ENCODE peak calls at places on chromosomes 4 and X, in five cellular contexts. G is nephron progenitor cell, M is KBM-7, K is astrocyte, P is T follicular helper cell. T is an unnamed sample.

GRCh38 chr4:165403667-165404066 is 24.9 kb downstream of the CPE start:
- DNase-seq in G (no peak), M (no peak), K (no peak), P (no peak), T (peak)

GRCh38 chr4:121484633-121485032 is 103.8 kb upstream of the QRFPR start:
- DNase-seq in G (peak), M (peak), K (peak), P (no peak), T (peak)

GRCh38 chr4:173919196-173919595 is 364.3 kb downstream of the FBXO8 start:
- DNase-seq in G (no peak), M (no peak), K (peak), P (no peak), T (no peak)

GRCh38 chr4:100869266-100869665 is 351.4 kb upstream of the EMCN start:
- DNase-seq in G (no peak), M (no peak), K (peak), P (no peak), T (no peak)

GRCh38 chr4:22190855-22191254 is 242.3 kb upstream of the KCNIP4 start:
- DNase-seq in G (no peak), M (no peak), K (peak), P (no peak), T (no peak)

GRCh38 chr4:122827899-122828601 is 1.4 kb downstream of the FGF2 start:
- DNase-seq in G (no peak), M (peak), K (peak), P (peak), T (peak)

GRCh38 chrX:111283446-111283845 is 13.2 kb upstream of the CAPN6 start:
- DNase-seq in G (no peak), M (no peak), K (no peak), P (no peak), T (no peak)

GRCh38 chr4:109574443-109574850 is 14.4 kb downstream of the MCUB start:
- DNase-seq in G (no peak), M (peak), K (no peak), P (no peak), T (no peak)

GRCh38 chr4:153571006-153571545 is 104.9 kb downstream of the TMEM131L start:
- DNase-seq in G (no peak), M (no peak), K (no peak), P (no peak), T (no peak)

GRCh38 chr4:159434496-159435241 is 331.8 kb downstream of the RAPGEF2 start:
- DNase-seq in G (no peak), M (no peak), K (peak), P (no peak), T (no peak)

GRCh38 chr4:102608190-102608589 is 107.0 kb downstream of the NFKB1 start:
- DNase-seq in G (no peak), M (no peak), K (peak), P (no peak), T (no peak)

GRCh38 chr4:155889036-155889793 is 14.3 kb upstream of the TDO2 start:
- DNase-seq in G (no peak), M (peak), K (peak), P (no peak), T (no peak)

GRCh38 chrX:2549874-2550273 is 49.1 kb upstream of the DHRSX start:
- DNase-seq in G (no peak), M (no peak), K (no peak), P (no peak), T (peak)

GRCh38 chrX:131392666-131393065 is 103.6 kb upstream of the IGSF1 start:
- DNase-seq in G (no peak), M (no peak), K (no peak), P (no peak), T (no peak)

GRCh38 chr4:169286562-169287301 is 16.0 kb upstream of the SH3RF1 start:
- DNase-seq in G (no peak), M (no peak), K (no peak), P (no peak), T (peak)

GRCh38 chrX:71175531-71175930 is 30.9 kb downstream of the NLGN3 start:
- DNase-seq in G (no peak), M (no peak), K (no peak), P (no peak), T (no peak)

GRCh38 chrX:11998944-11999343 is 139.3 kb upstream of the FRMPD4 start:
- DNase-seq in G (no peak), M (no peak), K (no peak), P (no peak), T (no peak)

GRCh38 chrX:68273887-68274286 is 159.4 kb downstream of the OPHN1 start:
- DNase-seq in G (no peak), M (no peak), K (no peak), P (no peak), T (no peak)

GRCh38 chr4:185711764-185712163 is 100.2 kb downstream of the SORBS2 start:
- DNase-seq in G (no peak), M (no peak), K (peak), P (no peak), T (no peak)

GRCh38 chr4:73911746-73912145 is 42.6 kb downstream of the CXCL1 start:
- DNase-seq in G (no peak), M (no peak), K (no peak), P (no peak), T (no peak)

GRCh38 chrX:136162827-136163427 is 15.6 kb downstream of the FHL1 start:
- DNase-seq in G (peak), M (peak), K (no peak), P (peak), T (peak)

GRCh38 chrX:50697691-50698090 is 116.3 kb downstream of the SHROOM4 start:
- DNase-seq in G (no peak), M (no peak), K (peak), P (no peak), T (no peak)

GRCh38 chrX:110442631-110443030 is 84.0 kb downstream of the RTL9 start:
- DNase-seq in G (peak), M (peak), K (peak), P (no peak), T (peak)

GRCh38 chr4:184457530-184458249 is 16.7 kb downstream of the IRF2 start:
- DNase-seq in G (no peak), M (no peak), K (no peak), P (no peak), T (no peak)

GRCh38 chr4:107213880-107214279 is 177.8 kb upstream of the DKK2 start:
- DNase-seq in G (no peak), M (no peak), K (peak), P (no peak), T (no peak)

GRCh38 chr4:13903851-13904340 is 276.4 kb upstream of the BOD1L1 start:
- DNase-seq in G (no peak), M (no peak), K (no peak), P (no peak), T (no peak)

GRCh38 chr4:19021617-19022016 is 1000.1 kb upstream of the LCORL start:
- DNase-seq in G (no peak), M (no peak), K (no peak), P (no peak), T (no peak)

GRCh38 chrX:74451450-74452198 is 30.3 kb downstream of the SLC16A2 start:
- DNase-seq in G (no peak), M (no peak), K (no peak), P (no peak), T (no peak)

GRCh38 chr4:159017323-159018036 is 85.4 kb upstream of the RAPGEF2 start:
- DNase-seq in G (no peak), M (peak), K (no peak), P (no peak), T (no peak)

GRCh38 chr4:151882072-151882803 is 121.4 kb upstream of the GATB start:
- DNase-seq in G (no peak), M (no peak), K (no peak), P (no peak), T (no peak)

GRCh38 chrX:149511081-149511480 is 6.0 kb upstream of the IDS start:
- DNase-seq in G (no peak), M (no peak), K (peak), P (no peak), T (no peak)

GRCh38 chr4:111943796-111944203 is 201.5 kb upstream of the FAM241A start:
- DNase-seq in G (peak), M (peak), K (no peak), P (no peak), T (peak)

GRCh38 chr4:32789026-32789608 is 2068.9 kb downstream of the PCDH7 start:
- DNase-seq in G (no peak), M (no peak), K (peak), P (no peak), T (no peak)

GRCh38 chrX:56968980-56969379 is 26.4 kb downstream of the SPIN3 start:
- DNase-seq in G (no peak), M (no peak), K (no peak), P (no peak), T (no peak)

GRCh38 chrX:151175283-151176062 is 911 bp upstream of the GPR50 start:
- DNase-seq in G (peak), M (no peak), K (no peak), P (no peak), T (no peak)

GRCh38 chrX:40096395-40097091 is 1.2 kb downstream of the BCOR start:
- DNase-seq in G (peak), M (peak), K (no peak), P (peak), T (no peak)

GRCh38 chr4:142405021-142405991 is 440.8 kb downstream of the INPP4B start:
- DNase-seq in G (peak), M (peak), K (peak), P (peak), T (peak)

GRCh38 chrX:63959975-63960374 is 175.0 kb upstream of the ARHGEF9 start:
- DNase-seq in G (no peak), M (no peak), K (no peak), P (no peak), T (no peak)

GRCh38 chr4:144174401-144175067 is 34.0 kb upstream of the GYPA start:
- DNase-seq in G (no peak), M (peak), K (peak), P (no peak), T (no peak)

T was measured in WERI-Rb-1.